ENCODE peak calls at places on chromosome 22, in ten cellular contexts. Y, L, N, O, E, I, R, Q, B and S are unnamed samples.

GRCh38 chr22:48886604-48887393 is 940.9 kb downstream of the BRD1 start:
- DNase-seq in Y (no peak), L (no peak), N (no peak), O (no peak), E (no peak), I (no peak), R (peak; percentile 65), Q (no peak), B (peak; percentile 13), S (no peak)

GRCh38 chr22:27726726-27727449 is 74.7 kb downstream of the MN1 start:
- DNase-seq in Y (peak; percentile 34), L (no peak), N (peak; percentile 61), O (peak; percentile 59), E (no peak), I (no peak), R (no peak), Q (peak; percentile 52), B (peak; percentile 77), S (peak; percentile 26)

GRCh38 chr22:17121235-17122195 is at the start of gene TMEM121B:
- DNase-seq in Y (peak; percentile 59), L (peak; percentile 74), N (peak; percentile 63), O (no peak), E (peak; percentile 63), I (no peak), R (peak; percentile 92), Q (no peak), B (peak; percentile 68), S (no peak)

GRCh38 chr22:27241430-27242110 is 560.0 kb downstream of the MN1 start:
- DNase-seq in Y (no peak), L (peak; percentile 38), N (peak; percentile 70), O (no peak), E (peak; percentile 89), I (no peak), R (no peak), Q (no peak), B (no peak), S (no peak)

GRCh38 chr22:18023509-18024275 is 669 bp downstream of the MICAL3 start:
- DNase-seq in Y (peak; percentile 85), L (peak; percentile 83), N (peak; percentile 92), O (peak; percentile 83), E (peak; percentile 81), I (peak; percentile 65), R (peak; percentile 95), Q (peak; percentile 76), B (peak; percentile 31), S (no peak)

GRCh38 chr22:49182416-49182815 is 645.3 kb downstream of the BRD1 start:
- DNase-seq in Y (no peak), L (no peak), N (no peak), O (no peak), E (no peak), I (no peak), R (no peak), Q (no peak), B (no peak), S (no peak)

GRCh38 chr22:27580311-27580897 is 221.2 kb downstream of the MN1 start:
- DNase-seq in Y (no peak), L (no peak), N (no peak), O (no peak), E (no peak), I (no peak), R (no peak), Q (no peak), B (no peak), S (no peak)

GRCh38 chr22:43326342-43326825 is 16.8 kb downstream of the SCUBE1 start:
- DNase-seq in Y (no peak), L (no peak), N (no peak), O (no peak), E (no peak), I (no peak), R (no peak), Q (no peak), B (no peak), S (no peak)

DNA sequence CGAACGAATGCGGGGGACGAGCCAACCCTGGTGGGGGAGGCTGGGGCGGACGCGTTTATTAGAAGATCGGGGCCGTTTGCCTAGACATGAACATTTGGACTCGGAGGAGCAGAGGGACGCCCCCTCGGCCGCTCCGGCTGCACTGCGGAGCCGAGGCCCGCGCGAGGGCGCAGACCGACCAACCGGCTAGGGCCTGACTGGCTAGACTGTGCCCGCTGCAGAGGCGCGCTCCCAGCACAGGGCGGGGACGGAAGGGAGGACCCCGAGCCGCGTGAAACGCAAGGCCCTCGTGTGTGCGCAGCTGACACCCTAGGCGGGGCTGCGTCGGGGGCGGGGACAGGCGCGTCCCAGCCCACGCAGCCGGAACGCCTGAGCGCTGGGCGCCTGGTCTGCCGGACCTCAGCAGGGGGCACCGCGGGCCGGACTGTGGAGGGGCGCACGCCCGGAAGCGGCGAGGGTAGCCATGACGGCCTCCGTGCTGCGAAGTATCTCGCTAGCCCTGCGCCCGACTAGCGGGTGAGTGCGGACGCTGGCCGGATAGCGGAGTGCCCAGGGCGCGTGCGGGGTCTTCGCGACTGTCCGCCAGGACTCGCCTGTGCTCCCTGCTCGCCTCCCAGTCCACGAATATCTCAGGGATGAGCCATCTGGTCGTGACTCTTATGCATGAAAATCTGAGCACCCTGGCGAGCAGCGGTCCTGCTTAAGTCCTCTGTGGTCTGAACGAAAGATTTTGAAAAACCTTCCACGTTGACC is at the start of gene MRPL40:
- DNase-seq in Y (peak; percentile 93), L (peak; percentile 97), N (peak; percentile 94), O (peak; percentile 88), E (peak; percentile 93), I (peak; percentile 85), R (peak; percentile 98), Q (peak; percentile 72), B (peak; percentile 95), S (peak; percentile 75)
- TF ChIP-seq POLR2A in Y (peak; percentile 77), L (peak; percentile 88), N (peak; percentile 94), O (peak; percentile 45), E (peak; percentile 86), I (peak; percentile 97), R (no peak), Q (peak; percentile 82), B (peak; percentile 88), S (no peak)

DNA sequence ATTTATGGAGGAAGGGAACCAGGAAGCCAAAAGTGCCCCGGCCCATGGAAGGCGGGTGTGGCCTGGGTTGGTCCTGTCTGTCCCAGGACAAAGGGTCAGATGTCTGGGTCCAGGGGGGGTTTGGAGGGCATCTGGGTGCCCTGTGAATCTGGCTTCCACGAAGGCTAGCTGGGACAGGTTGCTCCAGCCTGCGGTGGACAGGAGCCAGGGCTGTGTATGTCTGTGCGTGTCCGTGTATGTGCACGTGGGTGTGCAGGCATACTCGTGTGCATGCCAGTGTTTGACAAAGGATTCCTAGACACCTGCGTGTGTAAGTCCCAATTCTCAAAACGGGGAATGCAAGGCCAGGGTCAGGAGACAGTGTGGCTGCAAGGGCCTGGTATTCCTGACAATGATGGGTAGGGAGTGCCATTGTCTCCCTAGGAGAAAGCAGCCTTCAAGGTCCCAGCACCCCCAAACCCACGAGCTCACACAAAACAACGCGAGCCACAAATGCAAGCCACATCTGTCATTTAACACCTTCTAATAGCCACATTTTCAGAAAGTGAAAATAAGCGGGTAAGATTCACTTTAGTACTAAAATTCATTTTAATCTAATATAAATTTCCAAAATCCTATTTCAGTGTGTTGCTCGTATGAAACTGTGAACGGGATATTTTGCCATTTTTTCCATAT is 78.4 kb upstream of the WNT7B start:
- DNase-seq in Y (no peak), L (peak; percentile 36), N (peak; percentile 49), O (peak; percentile 71), E (peak; percentile 61), I (no peak), R (peak; percentile 90), Q (no peak), B (peak; percentile 48), S (no peak)
- TF ChIP-seq POLR2A in Y (no peak), L (no peak), N (no peak), O (peak; percentile 8), E (no peak), I (no peak), R (no peak), Q (no peak), B (no peak), S (no peak)

GRCh38 chr22:21451545-21452520 is 15.4 kb upstream of the TMEM191C start:
- DNase-seq in Y (no peak), L (no peak), N (no peak), O (peak; percentile 8), E (no peak), I (no peak), R (peak; percentile 59), Q (no peak), B (peak; percentile 13), S (no peak)

GRCh38 chr22:21448627-21449416 is 18.4 kb upstream of the TMEM191C start:
- DNase-seq in Y (no peak), L (no peak), N (no peak), O (peak; percentile 6), E (no peak), I (no peak), R (peak; percentile 79), Q (no peak), B (peak; percentile 12), S (no peak)

GRCh38 chr22:21450320-21450831 is 16.8 kb upstream of the TMEM191C start:
- DNase-seq in Y (no peak), L (no peak), N (no peak), O (peak; percentile 11), E (no peak), I (no peak), R (peak; percentile 79), Q (no peak), B (no peak), S (no peak)

GRCh38 chr22:21449531-21450319 is 17.5 kb upstream of the TMEM191C start:
- DNase-seq in Y (peak; percentile 13), L (no peak), N (no peak), O (peak; percentile 9), E (peak; percentile 7), I (no peak), R (peak; percentile 70), Q (no peak), B (peak; percentile 7), S (no peak)

DNA sequence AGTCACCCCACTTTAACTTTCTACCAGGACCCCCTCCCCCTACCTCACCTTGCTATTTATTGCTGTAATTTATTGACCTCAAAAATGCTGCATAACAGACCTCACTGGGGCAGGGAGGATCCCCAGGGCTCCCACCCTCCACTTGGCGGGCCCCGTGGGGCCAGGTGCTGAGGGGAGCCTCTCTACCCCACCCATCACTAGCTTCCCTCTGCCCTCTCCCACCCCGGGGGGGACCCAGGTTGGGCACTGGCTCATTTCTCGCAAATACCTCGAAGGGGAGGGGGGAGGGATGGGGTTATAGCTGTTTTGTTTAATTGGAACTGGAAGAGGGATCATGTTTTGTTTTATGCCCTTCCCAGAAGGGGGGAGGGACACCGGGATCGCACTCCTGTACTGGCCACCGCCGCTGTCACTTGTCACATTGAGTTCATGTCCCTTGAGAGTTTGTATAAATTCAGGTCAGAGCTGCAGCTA is 16.3 kb upstream of the TMEM191C start:
- DNase-seq in Y (no peak), L (no peak), N (no peak), O (no peak), E (no peak), I (no peak), R (peak; percentile 57), Q (no peak), B (no peak), S (no peak)
- TF ChIP-seq POLR2A in Y (no peak), L (no peak), N (no peak), O (no peak), E (no peak), I (no peak), R (no peak), Q (no peak), B (no peak), S (no peak)

DNA sequence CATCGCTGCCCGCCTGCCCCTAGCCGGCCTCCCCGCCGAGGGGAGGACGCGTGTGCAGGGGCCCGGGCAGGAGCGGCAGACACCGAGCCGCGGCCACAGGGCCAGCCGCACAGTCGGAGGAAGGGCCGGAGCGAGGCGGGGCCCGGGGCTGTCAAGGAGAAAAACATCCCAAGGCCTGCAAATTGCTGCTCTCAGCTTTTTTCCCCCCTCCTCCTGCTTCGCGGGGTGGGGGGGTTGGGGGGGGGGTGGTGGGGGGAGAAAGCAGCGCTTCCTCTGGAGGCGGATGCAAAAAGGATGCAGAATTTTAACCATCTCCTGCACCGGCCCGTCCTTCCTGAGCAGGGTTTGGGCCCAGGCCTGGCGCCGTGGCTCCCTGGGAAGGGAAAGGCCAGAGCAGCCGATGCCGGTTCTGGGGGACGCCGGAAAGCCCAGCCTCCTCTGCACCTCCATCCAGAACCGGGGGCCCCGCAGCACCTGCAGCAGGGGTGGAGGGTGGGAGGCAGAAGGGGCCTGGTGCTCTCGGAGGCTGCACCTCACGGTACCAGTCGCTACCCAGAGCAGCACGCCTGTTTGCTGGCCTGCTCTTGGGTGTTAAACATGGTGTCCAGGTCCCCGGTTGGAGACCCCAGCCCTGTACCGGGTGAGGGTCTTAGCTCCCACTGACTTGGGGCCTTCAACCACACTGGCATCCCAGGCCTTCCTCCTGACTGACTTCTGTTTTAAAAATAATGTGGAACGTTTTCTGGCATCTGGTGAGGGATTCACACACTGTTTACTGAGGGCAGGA is 77.3 kb upstream of the WNT7B start:
- DNase-seq in Y (peak; percentile 45), L (peak; percentile 74), N (peak; percentile 85), O (peak; percentile 88), E (peak; percentile 62), I (no peak), R (peak; percentile 94), Q (no peak), B (peak; percentile 62), S (no peak)
- TF ChIP-seq POLR2A in Y (no peak), L (peak; percentile 15), N (peak; percentile 72), O (peak; percentile 1), E (no peak), I (peak; percentile 11), R (no peak), Q (no peak), B (no peak), S (no peak)